ENCODE peak calls at places on chromosomes 11 and 22, in ten cellular contexts. D is AG09309, R is left ventricle myocardium inferior, Z is PC-9, N is fibroblast of lung, J is OCI-LY7, U is epithelial cell of esophagus, T is astrocyte of the spinal cord, O is mesendoderm, W is AG04450. K is an unnamed sample.

GRCh38 chr11:17734986-17735822 is 623 bp downstream of the KCNC1 start:
- DNase-seq in D (peak), R (peak), Z (peak), N (peak), J (no peak), U (peak), T (peak), O (peak), W (peak), K (no peak)

GRCh38 chr11:8017071-8017470 is 29.9 kb downstream of the EIF3F start:
- DNase-seq in D (no peak), R (no peak), Z (no peak), N (no peak), J (no peak), U (no peak), T (no peak), O (no peak), W (no peak), K (no peak)

GRCh38 chr11:69930081-69931059 is 111.2 kb upstream of the FGF3 start:
- DNase-seq in D (no peak), R (no peak), Z (no peak), N (no peak), J (no peak), U (no peak), T (no peak), O (no peak), W (no peak), K (no peak)

GRCh38 chr11:116678887-116679286 is 93.9 kb downstream of the BUD13 start:
- DNase-seq in D (no peak), R (no peak), Z (no peak), N (no peak), J (no peak), U (no peak), T (no peak), O (no peak), W (no peak), K (no peak)

GRCh38 chr22:31585161-31585859 is 76.7 kb downstream of the PISD start:
- DNase-seq in D (peak), R (no peak), Z (peak), N (peak), J (no peak), U (no peak), T (peak), O (peak), W (no peak), K (no peak)

GRCh38 chr22:22558071-22558971 is 744 bp downstream of the PRAME start:
- DNase-seq in D (no peak), R (no peak), Z (no peak), N (no peak), J (no peak), U (no peak), T (no peak), O (no peak), W (no peak), K (no peak)

GRCh38 chr11:120563698-120564572 is 52.4 kb downstream of the GRIK4 start:
- DNase-seq in D (no peak), R (peak), Z (no peak), N (peak), J (no peak), U (no peak), T (peak), O (peak), W (no peak), K (peak)

GRCh38 chr11:65556470-65557279 is 1.5 kb downstream of the LTBP3 start:
- DNase-seq in D (no peak), R (no peak), Z (peak), N (no peak), J (no peak), U (no peak), T (no peak), O (no peak), W (no peak), K (no peak)

GRCh38 chr22:47209077-47209514 is 446.6 kb downstream of the TBC1D22A start:
- DNase-seq in D (no peak), R (no peak), Z (no peak), N (no peak), J (no peak), U (no peak), T (no peak), O (no peak), W (no peak), K (no peak)

GRCh38 chr11:125923012-125923579 is 18.8 kb downstream of the DDX25 start:
- DNase-seq in D (peak), R (peak), Z (peak), N (peak), J (peak), U (peak), T (peak), O (peak), W (peak), K (peak)

GRCh38 chr11:106088896-106089295 is 11.4 kb downstream of the AASDHPPT start:
- DNase-seq in D (no peak), R (no peak), Z (no peak), N (peak), J (no peak), U (peak), T (peak), O (no peak), W (no peak), K (no peak)

GRCh38 chr11:62144641-62145255 is 20.9 kb downstream of the INCENP start:
- DNase-seq in D (no peak), R (no peak), Z (no peak), N (no peak), J (no peak), U (no peak), T (no peak), O (no peak), W (no peak), K (no peak)

GRCh38 chr22:29477919-29478318 is 2.1 kb upstream of the NEFH start:
- DNase-seq in D (no peak), R (no peak), Z (no peak), N (no peak), J (no peak), U (no peak), T (no peak), O (peak), W (no peak), K (no peak)

GRCh38 chr11:77879218-77879617 is 58.3 kb downstream of the AAMDC start:
- DNase-seq in D (no peak), R (peak), Z (no peak), N (peak), J (peak), U (peak), T (peak), O (no peak), W (peak), K (no peak)

GRCh38 chr11:9752091-9752490 is 88.2 kb downstream of the SWAP70 start:
- DNase-seq in D (no peak), R (peak), Z (no peak), N (no peak), J (no peak), U (no peak), T (peak), O (no peak), W (no peak), K (no peak)

GRCh38 chr22:28237092-28237491 is 318.0 kb upstream of the PITPNB start:
- DNase-seq in D (no peak), R (no peak), Z (no peak), N (no peak), J (no peak), U (no peak), T (no peak), O (no peak), W (no peak), K (no peak)

GRCh38 chr11:111633756-111634362 is 31.6 kb downstream of the SIK2 start:
- DNase-seq in D (no peak), R (no peak), Z (no peak), N (peak), J (no peak), U (peak), T (peak), O (no peak), W (no peak), K (no peak)

GRCh38 chr11:11481371-11481770 is 128.3 kb upstream of the CSNK2A3 start:
- DNase-seq in D (no peak), R (peak), Z (no peak), N (no peak), J (no peak), U (no peak), T (no peak), O (peak), W (no peak), K (no peak)

GRCh38 chr11:60111793-60112192 is 23.3 kb downstream of the MS4A2 start:
- DNase-seq in D (no peak), R (no peak), Z (no peak), N (no peak), J (no peak), U (no peak), T (no peak), O (no peak), W (no peak), K (no peak)

GRCh38 chr22:42939941-42940653 is 74.9 kb downstream of the PACSIN2 start:
- DNase-seq in D (no peak), R (no peak), Z (peak), N (peak), J (no peak), U (peak), T (peak), O (peak), W (peak), K (no peak)

GRCh38 chr11:75760710-75761493 is 7.7 kb upstream of the DGAT2 start:
- DNase-seq in D (peak), R (no peak), Z (no peak), N (peak), J (no peak), U (peak), T (peak), O (no peak), W (no peak), K (no peak)

GRCh38 chr11:62706841-62707240 is 383 bp downstream of the BSCL2 start:
- DNase-seq in D (no peak), R (no peak), Z (no peak), N (no peak), J (no peak), U (no peak), T (no peak), O (no peak), W (no peak), K (no peak)

GRCh38 chr11:79201637-79202347 is 239.0 kb downstream of the TENM4 start:
- DNase-seq in D (no peak), R (no peak), Z (no peak), N (no peak), J (no peak), U (peak), T (no peak), O (peak), W (no peak), K (no peak)

GRCh38 chr11:76648929-76649328 is 21.6 kb downstream of the LRRC32 start:
- DNase-seq in D (no peak), R (no peak), Z (no peak), N (no peak), J (no peak), U (no peak), T (no peak), O (no peak), W (no peak), K (no peak)

GRCh38 chr11:14413307-14414072 is 54.5 kb upstream of the RRAS2 start:
- DNase-seq in D (no peak), R (peak), Z (no peak), N (peak), J (no peak), U (no peak), T (peak), O (peak), W (no peak), K (no peak)

GRCh38 chr11:128532571-128533091 is 54.7 kb downstream of the ETS1 start:
- DNase-seq in D (no peak), R (no peak), Z (no peak), N (no peak), J (no peak), U (no peak), T (no peak), O (peak), W (no peak), K (no peak)

GRCh38 chr11:64713031-64713780 is 9.8 kb downstream of the NRXN2 start:
- DNase-seq in D (no peak), R (peak), Z (peak), N (peak), J (no peak), U (peak), T (peak), O (peak), W (no peak), K (no peak)

GRCh38 chr11:68040121-68040956 is 1.5 kb downstream of the TCIRG1 start:
- DNase-seq in D (no peak), R (peak), Z (peak), N (peak), J (peak), U (peak), T (peak), O (peak), W (peak), K (no peak)

GRCh38 chr11:41879186-41879738 is 419.8 kb upstream of the LRRC4C start:
- DNase-seq in D (peak), R (no peak), Z (no peak), N (peak), J (no peak), U (peak), T (peak), O (peak), W (no peak), K (no peak)

DNA sequence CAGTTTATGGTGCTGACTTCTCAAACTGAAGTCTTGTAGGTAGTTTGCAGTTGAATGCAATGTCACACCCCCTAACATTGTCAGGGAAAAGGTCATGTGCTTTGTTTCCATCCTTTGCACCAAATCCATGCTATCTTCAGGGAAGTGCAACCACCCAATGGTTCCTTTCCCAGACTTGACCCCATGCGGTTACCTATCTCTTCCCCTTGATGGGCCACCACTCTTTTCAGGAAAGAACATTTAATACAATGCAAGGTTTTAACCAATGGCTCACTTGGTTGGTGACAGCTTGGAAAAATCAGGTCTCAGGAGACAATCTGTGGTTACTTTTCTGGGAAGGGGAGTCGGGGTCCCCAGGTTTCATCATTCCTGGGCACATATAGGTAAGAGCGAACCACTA is 2.1 kb downstream of the ABTB2 start:
- DNase-seq in D (no peak), R (no peak), Z (no peak), N (no peak), J (no peak), U (no peak), T (no peak), O (peak), W (no peak), K (no peak)
- H3K4me3 ChIP-seq in D (no peak), R (peak), Z (peak), N (no peak), J (no peak), U (no peak), T (peak), O (no peak), W (peak), K (peak)

GRCh38 chr11:122807731-122808485 is 30.4 kb upstream of the CRTAM start:
- DNase-seq in D (no peak), R (no peak), Z (no peak), N (no peak), J (no peak), U (no peak), T (no peak), O (no peak), W (no peak), K (no peak)
- H3K4me3 ChIP-seq in D (no peak), R (no peak), Z (no peak), N (no peak), J (no peak), U (no peak), T (no peak), O (no peak), W (no peak), K (no peak)

DNA sequence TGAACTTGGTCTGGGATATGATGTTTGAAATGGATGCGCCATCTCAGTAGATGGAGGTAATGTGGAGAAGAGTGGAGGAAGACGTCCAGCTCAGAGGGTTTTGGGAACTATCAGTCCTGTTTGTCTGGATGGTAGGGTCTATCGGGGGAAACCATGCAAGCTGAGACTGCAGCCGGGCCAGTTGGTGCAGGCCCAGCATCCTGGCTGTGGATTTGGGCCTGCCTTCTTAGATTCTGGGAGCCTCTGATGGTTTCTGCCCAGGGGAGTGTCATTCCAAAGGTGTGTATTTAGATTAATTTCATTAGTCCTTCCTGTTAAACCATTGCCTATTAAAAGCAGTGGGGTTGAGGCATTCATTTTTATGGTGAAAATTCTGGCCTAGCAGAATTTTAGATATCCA is 31.6 kb downstream of the BMAL1 start:
- DNase-seq in D (no peak), R (no peak), Z (no peak), N (no peak), J (no peak), U (peak), T (no peak), O (no peak), W (no peak), K (no peak)
- H3K4me3 ChIP-seq in D (no peak), R (no peak), Z (no peak), N (no peak), J (no peak), U (no peak), T (no peak), O (no peak), W (no peak), K (no peak)

GRCh38 chr11:36699271-36699670 is 101.2 kb upstream of the RAG2 start:
- DNase-seq in D (no peak), R (no peak), Z (no peak), N (no peak), J (no peak), U (peak), T (no peak), O (no peak), W (no peak), K (no peak)

GRCh38 chr11:36702330-36703054 is 104.5 kb upstream of the RAG2 start:
- DNase-seq in D (peak), R (no peak), Z (peak), N (peak), J (peak), U (peak), T (peak), O (peak), W (peak), K (no peak)

DNA sequence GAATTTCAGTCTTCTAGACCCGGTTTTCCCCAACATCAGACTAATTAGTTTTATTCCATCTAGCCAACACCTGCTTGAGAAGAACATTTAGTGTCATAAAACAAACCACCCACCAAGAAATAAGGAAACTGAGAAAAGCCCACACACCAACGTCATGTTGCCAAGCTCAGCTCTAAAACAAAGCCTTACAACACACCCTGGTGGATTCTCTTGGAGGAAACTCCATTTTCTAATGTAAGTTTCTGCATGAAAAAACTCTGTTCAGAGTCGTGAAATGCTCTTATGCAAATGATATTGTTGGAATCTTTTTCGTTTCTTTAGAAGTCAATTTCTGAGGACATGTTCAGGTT is 105.0 kb upstream of the RAG2 start:
- DNase-seq in D (no peak), R (no peak), Z (no peak), N (no peak), J (no peak), U (no peak), T (no peak), O (peak), W (no peak), K (no peak)
- H3K4me3 ChIP-seq in D (no peak), R (no peak), Z (no peak), N (no peak), J (no peak), U (no peak), T (no peak), O (no peak), W (no peak), K (no peak)